ENCODE peak calls at places on chromosomes 7 and 10, in four cellular contexts. S, F, H and J are unnamed samples.

GRCh38 chr10:102813017-102813541 is 24.1 kb downstream of the CYP17A1 start:
- DNase-seq in S (peak), F (no peak), H (no peak), J (no peak)

GRCh38 chr7:24978837-24979469 is 1.0 kb downstream of the OSBPL3 start:
- DNase-seq in S (peak), F (peak), H (no peak), J (peak)

GRCh38 chr7:155392726-155393570 is 65.0 kb upstream of the EN2 start:
- DNase-seq in S (peak), F (no peak), H (no peak), J (no peak)

GRCh38 chr10:111481271-111482073 is 404.6 kb downstream of the ADRA2A start:
- DNase-seq in S (no peak), F (no peak), H (no peak), J (no peak)

GRCh38 chr7:70238171-70238575 is 639.9 kb downstream of the AUTS2 start:
- DNase-seq in S (no peak), F (no peak), H (no peak), J (no peak)

GRCh38 chr10:88256013-88256680 is 327.0 kb downstream of the RNLS start:
- DNase-seq in S (no peak), F (no peak), H (no peak), J (peak)

GRCh38 chr7:26166681-26167266 is 14.8 kb downstream of the NFE2L3 start:
- DNase-seq in S (no peak), F (no peak), H (no peak), J (no peak)

GRCh38 chr7:88015309-88015708 is 81.3 kb downstream of the ADAM22 start:
- DNase-seq in S (no peak), F (no peak), H (no peak), J (no peak)